ENCODE peak calls at places on chromosomes 16 and 17, in five cellular contexts. B is ovary, M is thoracic aorta, A is stomach, X is MM.1S. Q is an unnamed sample.

GRCh38 chr16:12100124-12100647 is 123.7 kb downstream of the SNX29 start:
- DNase-seq in X (no peak), B (no peak), A (no peak), M (no peak), Q (no peak)

GRCh38 chr16:84559311-84559932 is 55.0 kb upstream of the MEAK7 start:
- DNase-seq in B (no peak), M (no peak), A (no peak), X (no peak), Q (no peak)

GRCh38 chr17:2459917-2460271 is 51.8 kb downstream of the METTL16 start:
- DNase-seq in A (no peak), B (no peak), X (no peak), M (no peak), Q (no peak)

GRCh38 chr17:76370261-76370993 is 14.0 kb upstream of the SPHK1 start:
- DNase-seq in A (peak; percentile 47), X (no peak), M (peak; percentile 77), B (peak; percentile 67), Q (no peak)

GRCh38 chr16:11613381-11614303 is 26.9 kb upstream of the LITAF start:
- DNase-seq in X (no peak), B (no peak), M (no peak), A (peak; percentile 69), Q (peak; percentile 68)

GRCh38 chr17:40602445-40603443 is 37.5 kb upstream of the CCR7 start:
- DNase-seq in M (no peak), A (no peak), B (no peak), X (no peak), Q (peak; percentile 69)

GRCh38 chr16:80912651-80913050 is 94.0 kb downstream of the CMC2 start:
- DNase-seq in A (no peak), M (no peak), X (no peak), B (no peak), Q (no peak)

GRCh38 chr17:46127524-46127923 is 65.7 kb downstream of the KANSL1 start:
- DNase-seq in X (no peak), M (no peak), B (no peak), A (no peak), Q (no peak)

GRCh38 chr17:183021-183420 is 1.6 kb upstream of the DOC2B start:
- DNase-seq in B (no peak), A (no peak), M (no peak), X (no peak), Q (no peak)
- H3K27me3 ChIP-seq in B (peaks cover 5% of the 10 kb centered on the region), A (peaks cover 12% of the 10 kb centered on the region), M (no peaks in the 10 kb centered on the region), X (peaks cover 69% of the 10 kb centered on the region), Q (peaks cover 5% of the 10 kb centered on the region)

DNA sequence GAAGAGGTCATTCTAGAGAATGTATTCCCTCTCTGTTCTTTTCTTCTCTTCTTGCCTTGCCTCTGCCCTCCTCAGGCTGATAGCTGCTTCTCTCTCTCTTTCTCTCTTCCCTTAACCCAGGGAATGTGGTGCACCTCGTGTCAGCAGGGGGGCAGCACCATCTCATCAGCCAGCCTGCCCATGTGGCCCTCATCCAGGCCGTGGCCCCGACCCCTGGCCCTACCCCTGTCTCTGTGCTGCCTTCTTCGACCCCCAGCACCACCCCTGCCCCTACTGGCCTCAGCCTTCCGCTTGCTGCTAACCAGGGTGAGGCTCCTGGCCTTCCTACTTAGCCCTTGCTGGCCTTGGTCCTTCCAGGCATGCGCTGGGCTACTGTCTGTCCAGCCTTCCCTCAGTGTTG is 23.5 kb downstream of the SRCAP start:
- DNase-seq in B (no peak), M (no peak), A (no peak), X (no peak), Q (no peak)
- TF ChIP-seq CTCF in B (no peak), M (no peak), A (no peak), X (peak; percentile 11), Q (no peak)

GRCh38 chr17:68184141-68184571 is 63.7 kb upstream of the AMZ2 start:
- DNase-seq in M (no peak), B (no peak), X (no peak), A (no peak), Q (no peak)
- H3K27me3 ChIP-seq in M (no peaks in the 10 kb centered on the region), B (no peaks in the 10 kb centered on the region), X (no peaks in the 10 kb centered on the region), A (no peaks in the 10 kb centered on the region), Q (no peaks in the 10 kb centered on the region)

GRCh38 chr17:68431661-68432071 is 25.6 kb downstream of the WIPI1 start:
- DNase-seq in A (no peak), M (no peak), B (no peak), X (no peak), Q (no peak)
- TF ChIP-seq CTCF in A (no peak), M (no peak), B (no peak), X (no peak), Q (peak; percentile 56)

DNA sequence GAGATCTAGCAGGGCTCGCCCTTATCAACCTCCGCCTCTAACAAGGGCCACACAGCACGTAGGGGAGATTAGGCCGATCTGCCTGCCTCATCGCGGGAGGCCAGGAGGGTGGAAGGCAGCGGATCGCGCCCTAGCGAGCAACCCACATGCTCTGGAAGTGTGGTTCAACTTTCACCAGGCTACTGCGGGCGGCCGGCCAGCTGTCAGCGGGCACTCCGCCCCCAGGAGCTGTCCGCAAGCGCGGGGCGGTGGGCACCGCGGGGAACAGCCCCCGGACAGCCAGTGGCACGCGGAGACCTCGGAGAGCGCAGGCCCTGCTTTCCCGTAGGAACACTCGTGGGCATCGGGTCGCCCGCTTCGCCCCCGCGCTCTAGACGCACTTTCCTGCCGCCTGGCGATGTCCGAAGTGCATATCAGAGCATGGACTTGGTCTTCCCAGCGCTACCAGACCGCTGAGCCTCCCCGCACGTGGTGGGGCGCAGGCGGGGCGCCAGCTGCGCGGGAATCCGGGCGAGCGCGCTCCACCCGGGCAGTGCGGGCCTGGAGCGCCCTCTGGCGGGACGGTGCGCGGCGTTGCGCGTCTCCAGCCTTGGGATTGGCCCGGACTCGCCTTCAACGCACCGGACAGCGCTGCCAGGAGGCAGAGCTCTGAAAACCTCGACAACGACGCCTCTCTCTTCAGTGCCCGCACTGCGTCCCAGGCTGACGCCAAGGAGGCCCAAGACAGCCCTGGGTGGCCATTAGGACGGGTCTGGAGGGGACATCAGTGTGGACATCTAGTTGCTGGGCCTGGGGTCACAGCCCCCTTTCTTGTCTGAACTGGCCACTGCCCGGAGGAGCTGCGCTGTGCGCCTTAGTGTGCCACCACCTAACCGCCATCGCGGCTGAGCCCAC is 3.6 kb upstream of the ZNHIT3 start:
- DNase-seq in M (peak; percentile 16), B (peak; percentile 93), X (peak; percentile 63), A (peak; percentile 91), Q (peak; percentile 82)
- H3K27me3 ChIP-seq in M (no peaks in the 10 kb centered on the region), B (no peaks in the 10 kb centered on the region), X (peaks cover 36% of the 10 kb centered on the region), A (no peaks in the 10 kb centered on the region), Q (peaks cover 2% of the 10 kb centered on the region)

DNA sequence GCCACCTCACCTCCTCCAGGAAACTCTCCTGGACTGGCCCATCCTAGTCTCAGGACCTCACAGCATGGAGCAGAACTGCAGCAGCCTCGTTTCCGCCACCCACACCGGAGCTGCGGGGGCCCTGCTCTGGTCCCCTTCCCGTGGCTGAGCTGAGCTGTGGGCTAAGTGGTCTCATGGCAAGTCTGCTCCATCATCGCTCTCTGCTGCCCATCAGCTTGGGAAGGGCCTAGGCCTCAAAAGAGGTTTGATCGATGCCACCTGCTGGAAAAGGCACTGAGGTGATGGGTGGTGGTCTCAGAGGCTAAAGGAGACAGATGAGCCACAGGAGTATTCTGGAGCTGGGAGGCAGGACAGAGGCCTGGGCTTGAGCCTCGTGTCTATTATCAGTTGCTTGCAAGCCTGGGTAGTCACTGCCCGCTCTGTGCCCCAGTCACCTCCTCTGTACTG is 1.8 kb downstream of the ITGAE start:
- DNase-seq in B (no peak), X (no peak), A (no peak), M (no peak), Q (no peak)
- TF ChIP-seq CTCF in B (no peak), X (no peak), A (no peak), M (no peak), Q (no peak)

GRCh38 chr17:29019475-29020181 is 13.8 kb upstream of the SEZ6 start:
- DNase-seq in M (no peak), B (no peak), A (peak; percentile 31), X (no peak), Q (no peak)
- H3K27me3 ChIP-seq in M (no peaks in the 10 kb centered on the region), B (no peaks in the 10 kb centered on the region), A (no peaks in the 10 kb centered on the region), X (peaks cover 37% of the 10 kb centered on the region), Q (peaks cover under 1% of the 10 kb centered on the region)

DNA sequence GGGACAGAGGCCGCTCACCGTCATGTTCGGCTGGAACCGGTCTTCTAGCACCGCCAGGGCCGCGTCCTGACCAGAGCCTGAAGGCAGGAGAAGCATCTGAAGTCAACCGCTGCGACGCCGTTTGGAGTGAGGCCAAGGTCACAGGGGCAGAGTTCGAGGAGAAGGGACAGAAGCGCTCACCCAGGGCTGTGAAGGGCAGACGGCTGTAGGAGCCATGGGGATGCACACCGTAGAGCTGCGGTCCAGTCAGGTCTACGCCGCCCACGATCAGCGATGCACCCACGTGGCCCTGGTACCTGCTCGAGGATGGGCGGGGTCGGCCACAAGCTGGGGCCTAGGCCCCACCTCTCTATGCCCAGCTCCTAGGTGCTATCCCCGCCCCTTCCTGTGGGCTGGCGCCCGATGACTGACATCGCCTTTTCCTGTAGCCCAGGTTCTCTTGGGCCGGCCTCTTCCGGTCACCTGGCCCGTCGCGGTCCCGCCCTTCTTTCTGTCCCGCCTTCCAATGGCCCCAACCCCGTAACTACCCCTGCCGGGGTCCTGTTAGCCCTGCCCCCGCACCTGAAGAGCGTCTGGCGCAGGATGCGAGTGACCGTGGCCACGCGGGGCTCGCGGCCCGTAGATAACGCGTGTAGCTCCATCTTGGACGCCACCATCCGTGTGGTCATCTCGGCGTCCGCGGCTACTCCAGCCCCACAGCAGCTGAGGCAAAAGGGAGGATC is 1.1 kb downstream of the PSMB10 start:
- DNase-seq in M (peak; percentile 85), B (peak; percentile 96), A (peak; percentile 97), X (peak; percentile 99), Q (peak; percentile 92)
- TF ChIP-seq CTCF in M (peak; percentile 10), B (no peak), A (no peak), X (no peak), Q (no peak)

GRCh38 chr17:48554412-48555090 is 9.6 kb upstream of the HOXB2 start:
- DNase-seq in M (no peak), B (no peak), X (no peak), A (no peak), Q (no peak)
- H3K27me3 ChIP-seq in M (no peaks in the 10 kb centered on the region), B (peaks cover 3% of the 10 kb centered on the region), X (no peaks in the 10 kb centered on the region), A (no peaks in the 10 kb centered on the region), Q (no peaks in the 10 kb centered on the region)

GRCh38 chr17:34580685-34581445 is 1.5 kb downstream of the TMEM132E start:
- DNase-seq in A (no peak), M (no peak), X (no peak), B (no peak), Q (no peak)
- TF ChIP-seq CTCF in A (no peak), M (no peak), X (no peak), B (no peak), Q (no peak)

Q was measured in GM06990.